ENCODE peak calls at places on chromosomes 11 and 22, in six cellular contexts. U, N, D, Y, O and A are unnamed samples.

GRCh38 chr11:73961321-73961720 is 10.5 kb downstream of the DNAJB13 start:
- DNase-seq in Y (no peak), D (no peak), N (no peak), O (no peak), U (no peak), A (no peak)

GRCh38 chr11:35134403-35135126 is 4.4 kb upstream of the CD44 start:
- DNase-seq in N (no peak), Y (no peak), O (no peak), D (no peak), U (no peak), A (no peak)

GRCh38 chr22:39989633-39990032 is 5.1 kb upstream of the FAM83F start:
- DNase-seq in Y (no peak), U (no peak), D (no peak), N (no peak), O (no peak), A (no peak)

GRCh38 chr11:42800041-42800440 is 511.8 kb upstream of the API5 start:
- DNase-seq in N (no peak), D (no peak), U (no peak), Y (no peak), O (no peak), A (no peak)

GRCh38 chr11:19243601-19244000 is 2.9 kb upstream of the E2F8 start:
- DNase-seq in U (no peak), D (no peak), N (no peak), O (no peak), Y (no peak), A (no peak)

GRCh38 chr11:87036756-87037449 is 831 bp upstream of the TMEM135 start:
- DNase-seq in O (peak; percentile 76), Y (peak; percentile 0), D (peak; percentile 56), U (no peak), N (no peak), A (no peak)

GRCh38 chr11:75597636-75598035 is 35.6 kb downstream of the SERPINH1 start:
- DNase-seq in N (no peak), O (peak; percentile 36), U (peak; percentile 36), D (peak; percentile 43), Y (no peak), A (peak; percentile 78)

GRCh38 chr22:42752912-42753311 is 32.2 kb upstream of the A4GALT start:
- DNase-seq in U (no peak), D (no peak), O (no peak), Y (no peak), N (peak; percentile 27), A (peak; percentile 44)

GRCh38 chr11:11491589-11491988 is 130.2 kb downstream of the GALNT18 start:
- DNase-seq in D (no peak), Y (no peak), N (no peak), U (no peak), O (no peak), A (no peak)

GRCh38 chr11:838441-839279 is 3.7 kb downstream of the POLR2L start:
- DNase-seq in Y (no peak), D (no peak), O (peak; percentile 82), N (no peak), U (no peak), A (no peak)
- TF ChIP-seq YY1 in Y (no peak), D (no peak), O (peak; percentile 32), N (no peak), U (no peak), A (no peak)

GRCh38 chr22:29691636-29692326 is 28.0 kb upstream of the CABP7 start:
- DNase-seq in N (no peak), Y (peak; percentile 66), D (no peak), O (no peak), U (no peak), A (no peak)

GRCh38 chr22:29692327-29692640 is 27.5 kb upstream of the CABP7 start:
- DNase-seq in U (no peak), Y (no peak), O (no peak), N (no peak), D (no peak), A (no peak)

GRCh38 chr22:29690481-29690880 is 29.3 kb upstream of the CABP7 start:
- DNase-seq in D (no peak), N (no peak), Y (no peak), O (no peak), U (no peak), A (no peak)

GRCh38 chr22:29689201-29689871 is 30.5 kb upstream of the CABP7 start:
- DNase-seq in N (no peak), Y (no peak), U (no peak), O (no peak), D (no peak), A (no peak)

GRCh38 chr22:29689872-29690213 is 30.0 kb upstream of the CABP7 start:
- DNase-seq in U (no peak), Y (peak; percentile 41), D (no peak), O (peak; percentile 24), N (no peak), A (peak; percentile 79)
- TF ChIP-seq CTCF in U (peak; percentile 56), Y (peak; percentile 89), D (peak; percentile 69), O (peak; percentile 84), N (peak; percentile 69), A (peak; percentile 82)

GRCh38 chr11:78808903-78809302 is 234.2 kb upstream of the NARS2 start:
- DNase-seq in O (no peak), N (no peak), D (no peak), Y (no peak), U (no peak), A (no peak)
- TF ChIP-seq YY1 in O (no peak), N (no peak), D (no peak), Y (no peak), U (no peak), A (no peak)

GRCh38 chr22:21726650-21727049 is 8.9 kb downstream of the YPEL1 start:
- DNase-seq in O (peak; percentile 57), N (no peak), D (peak; percentile 83), Y (peak; percentile 36), U (peak; percentile 28), A (peak; percentile 57)
- TF ChIP-seq CTCF in O (peak; percentile 82), N (peak; percentile 57), D (peak; percentile 99), Y (peak; percentile 85), U (no peak), A (no peak)

GRCh38 chr22:32996276-32996675 is 61.9 kb downstream of the SYN3 start:
- DNase-seq in N (no peak), U (no peak), O (no peak), Y (no peak), D (no peak), A (no peak)

GRCh38 chr22:32997295-32997694 is 60.9 kb downstream of the SYN3 start:
- DNase-seq in O (no peak), N (no peak), Y (no peak), D (no peak), U (no peak), A (no peak)

GRCh38 chr22:32998373-32998772 is 59.8 kb downstream of the SYN3 start:
- DNase-seq in D (no peak), O (no peak), Y (no peak), U (no peak), N (no peak), A (no peak)

GRCh38 chr22:32995335-32995734 is 62.8 kb downstream of the SYN3 start:
- DNase-seq in D (no peak), U (no peak), Y (no peak), O (no peak), N (no peak), A (no peak)

DNA sequence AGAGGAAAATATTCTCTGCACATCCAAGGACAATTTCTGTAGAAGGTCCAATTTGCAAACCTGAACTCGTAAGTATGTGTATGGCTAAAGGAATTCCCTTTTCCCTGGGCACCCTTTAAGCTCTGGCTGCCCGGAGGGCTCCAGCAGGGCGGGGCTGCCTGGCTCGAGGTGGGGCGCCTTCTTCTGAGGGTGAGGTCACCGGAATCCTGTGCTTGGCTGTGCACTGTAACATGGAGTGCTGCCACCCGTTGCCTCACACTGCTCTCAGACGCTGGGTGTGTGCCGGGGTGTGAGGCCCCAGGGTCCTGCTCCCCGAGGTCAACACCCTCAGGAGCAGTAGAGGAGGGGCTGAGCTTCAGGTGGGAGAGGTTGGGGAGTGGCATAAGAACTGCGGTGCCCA is 61.5 kb downstream of the SYN3 start:
- DNase-seq in U (no peak), O (no peak), N (no peak), D (no peak), Y (no peak), A (no peak)
- TF ChIP-seq YY1 in U (no peak), O (no peak), N (no peak), D (no peak), Y (no peak), A (no peak)

GRCh38 chr11:120715239-120715638 is 203.7 kb downstream of the GRIK4 start:
- DNase-seq in O (peak; percentile 15), U (no peak), N (no peak), D (peak; percentile 60), Y (no peak), A (peak; percentile 66)
- TF ChIP-seq CTCF in O (peak; percentile 35), U (peak; percentile 22), N (peak; percentile 67), D (peak; percentile 41), Y (peak; percentile 67), A (peak; percentile 52)

GRCh38 chr11:24357620-24358386 is 139.1 kb upstream of the LUZP2 start:
- DNase-seq in O (no peak), D (no peak), Y (no peak), N (no peak), U (no peak), A (no peak)
- TF ChIP-seq YY1 in O (no peak), D (no peak), Y (no peak), N (no peak), U (no peak), A (no peak)

DNA sequence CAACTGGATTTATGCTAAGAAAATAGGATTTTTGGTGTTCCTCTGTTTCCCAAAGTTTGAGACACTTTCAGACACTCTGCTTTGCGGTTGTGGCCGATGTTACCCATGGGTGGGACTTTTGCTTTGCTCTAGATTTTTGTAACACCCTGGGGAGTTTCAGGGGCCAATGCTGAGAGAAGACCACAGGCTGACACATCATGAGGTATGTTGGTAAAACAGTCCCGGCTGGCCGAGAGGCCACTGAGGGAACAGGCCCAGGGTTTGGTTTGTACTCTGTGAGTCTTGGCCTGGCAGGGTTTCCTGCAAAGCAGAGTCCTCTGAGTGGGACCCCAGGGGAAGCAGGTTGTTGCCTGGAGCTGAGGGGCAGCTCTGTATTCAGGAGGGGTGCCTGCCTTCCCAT is 78.5 kb upstream of the PITPNB start:
- DNase-seq in D (no peak), N (no peak), U (no peak), Y (no peak), O (no peak), A (no peak)
- TF ChIP-seq CTCF in D (no peak), N (no peak), U (no peak), Y (no peak), O (no peak), A (no peak)

GRCh38 chr11:27863637-27864036 is 163.4 kb upstream of the BDNF start:
- DNase-seq in D (no peak), O (no peak), Y (no peak), U (no peak), N (no peak), A (no peak)

GRCh38 chr11:27858901-27859300 is 158.6 kb upstream of the BDNF start:
- DNase-seq in O (no peak), U (no peak), N (no peak), D (no peak), Y (no peak), A (no peak)

GRCh38 chr11:27860811-27861210 is 160.6 kb upstream of the BDNF start:
- DNase-seq in N (no peak), Y (no peak), D (no peak), U (no peak), O (no peak), A (no peak)

GRCh38 chr11:27864046-27865025 is 164.1 kb upstream of the BDNF start:
- DNase-seq in O (no peak), N (no peak), U (no peak), Y (no peak), D (no peak), A (no peak)

GRCh38 chr11:27861706-27862430 is 161.6 kb upstream of the BDNF start:
- DNase-seq in U (no peak), O (no peak), Y (no peak), N (no peak), D (no peak), A (no peak)
- TF ChIP-seq YY1 in U (no peak), O (no peak), Y (no peak), N (no peak), D (no peak), A (no peak)